ENCODE peak calls at places on chromosomes 7 and 10, in five cellular contexts. H is NCI-H1105, I is EL, O is B cell, R is fibroblast of the conjunctiva. T is an unnamed sample.

GRCh38 chr7:65438593-65438992 is 64.9 kb downstream of the ZNF92 start:
- DNase-seq in H (no peak), I (peak), O (no peak), R (peak), T (no peak)

GRCh38 chr10:30587522-30588031 is 42.0 kb downstream of the LYZL2 start:
- DNase-seq in H (no peak), I (no peak), O (peak), R (no peak), T (peak)

GRCh38 chr7:130379551-130380120 is 658 bp upstream of the CPA1 start:
- DNase-seq in H (no peak), I (no peak), O (no peak), R (no peak), T (no peak)

GRCh38 chr7:26005683-26006410 is 146.2 kb upstream of the NFE2L3 start:
- DNase-seq in H (no peak), I (no peak), O (no peak), R (no peak), T (no peak)

GRCh38 chr7:100674441-100675407 is 1.2 kb downstream of the GNB2 start:
- DNase-seq in H (no peak), I (no peak), O (peak), R (no peak), T (no peak)

GRCh38 chr10:128867819-128868218 is 599.2 kb upstream of the MGMT start:
- DNase-seq in H (no peak), I (no peak), O (no peak), R (no peak), T (no peak)

GRCh38 chr7:130490888-130491771 is 755 bp upstream of the MEST start:
- DNase-seq in H (peak), I (peak), O (peak), R (no peak), T (peak)

GRCh38 chr10:75922435-75922834 is 491.0 kb downstream of the LRMDA start:
- DNase-seq in H (no peak), I (no peak), O (no peak), R (no peak), T (no peak)

GRCh38 chr7:44279286-44279685 is 46.1 kb downstream of the CAMK2B start:
- DNase-seq in H (no peak), I (no peak), O (no peak), R (no peak), T (no peak)

GRCh38 chr7:71255537-71256178 is 123.7 kb downstream of the GALNT17 start:
- DNase-seq in H (no peak), I (no peak), O (no peak), R (no peak), T (no peak)

GRCh38 chr7:37052673-37053072 is 328.4 kb upstream of the AOAH start:
- DNase-seq in H (no peak), I (peak), O (no peak), R (peak), T (peak)

GRCh38 chr10:127853868-127854768 is 38.6 kb downstream of the CLRN3 start:
- DNase-seq in H (peak), I (peak), O (peak), R (peak), T (peak)

GRCh38 chr10:127909716-127910463 is 3.0 kb downstream of the PTPRE start:
- DNase-seq in H (no peak), I (no peak), O (no peak), R (no peak), T (no peak)

GRCh38 chr10:128420623-128421022 is 294.4 kb upstream of the MKI67 start:
- DNase-seq in H (no peak), I (no peak), O (no peak), R (no peak), T (no peak)

GRCh38 chr10:7795605-7796004 is 7.6 kb downstream of the ATP5F1C start:
- DNase-seq in H (no peak), I (no peak), O (no peak), R (no peak), T (no peak)

GRCh38 chr7:97269741-97270140 is 152.2 kb downstream of the SDHAF3 start:
- DNase-seq in H (no peak), I (no peak), O (no peak), R (no peak), T (no peak)

GRCh38 chr10:124042656-124043309 is 50.6 kb downstream of the CHST15 start:
- DNase-seq in H (no peak), I (no peak), O (no peak), R (no peak), T (no peak)

GRCh38 chr10:86969421-86970041 is 1.2 kb downstream of the ADIRF start:
- DNase-seq in H (no peak), I (peak), O (no peak), R (no peak), T (peak)

GRCh38 chr7:36034020-36034419 is 119.0 kb upstream of the EEPD1 start:
- DNase-seq in H (no peak), I (peak), O (no peak), R (no peak), T (no peak)

GRCh38 chr7:1848911-1849311 is 178.8 kb downstream of the ELFN1 start:
- DNase-seq in H (no peak), I (no peak), O (no peak), R (no peak), T (peak)

GRCh38 chr10:32650246-32650655 is 204.3 kb downstream of the CCDC7 start:
- DNase-seq in H (no peak), I (peak), O (no peak), R (no peak), T (no peak)

GRCh38 chr7:151810434-151811232 is 66.3 kb downstream of the PRKAG2 start:
- DNase-seq in H (no peak), I (no peak), O (no peak), R (no peak), T (peak)

GRCh38 chr7:25854608-25855497 is 297.1 kb upstream of the NFE2L3 start:
- DNase-seq in H (peak), I (peak), O (peak), R (peak), T (no peak)

GRCh38 chr7:64602086-64602485 is 39.2 kb upstream of the ZNF680 start:
- DNase-seq in H (no peak), I (no peak), O (no peak), R (no peak), T (no peak)

GRCh38 chr7:77467453-77467852 is 51.3 kb upstream of the GSAP start:
- DNase-seq in H (no peak), I (no peak), O (no peak), R (no peak), T (no peak)

GRCh38 chr7:39056153-39056552 is 78.4 kb downstream of the POU6F2 start:
- DNase-seq in H (no peak), I (no peak), O (no peak), R (no peak), T (no peak)

GRCh38 chr10:69896601-69897000 is 94.9 kb downstream of the COL13A1 start:
- DNase-seq in H (no peak), I (no peak), O (no peak), R (no peak), T (no peak)

GRCh38 chr7:135238112-135238744 is 4.6 kb downstream of the STRA8 start:
- DNase-seq in H (no peak), I (no peak), O (peak), R (no peak), T (no peak)

GRCh38 chr10:11425288-11425595 is 186.2 kb downstream of the USP6NL start:
- DNase-seq in H (no peak), I (no peak), O (no peak), R (no peak), T (no peak)

GRCh38 chr7:5332579-5332978 is 49.8 kb downstream of the SLC29A4 start:
- DNase-seq in H (no peak), I (no peak), O (no peak), R (no peak), T (no peak)

GRCh38 chr7:31023877-31024276 is 28.2 kb upstream of the ADCYAP1R1 start:
- DNase-seq in H (no peak), I (no peak), O (no peak), R (no peak), T (no peak)

GRCh38 chr10:29163746-29164145 is 125.1 kb upstream of the LYZL1 start:
- DNase-seq in H (no peak), I (peak), O (no peak), R (no peak), T (no peak)

GRCh38 chr10:48390933-48391845 is 84.7 kb downstream of the MAPK8 start:
- DNase-seq in H (no peak), I (peak), O (no peak), R (no peak), T (no peak)

GRCh38 chr7:126715076-126715475 is 537.7 kb downstream of the GRM8 start:
- DNase-seq in H (peak), I (no peak), O (no peak), R (no peak), T (no peak)

GRCh38 chr10:3654496-3654895 is 130.5 kb downstream of the KLF6 start:
- DNase-seq in H (no peak), I (peak), O (no peak), R (no peak), T (no peak)

GRCh38 chr7:64951250-64951848 is 39.5 kb downstream of the ZNF117 start:
- DNase-seq in H (peak), I (peak), O (peak), R (peak), T (no peak)

GRCh38 chr10:4138146-4138721 is 353.2 kb upstream of the KLF6 start:
- DNase-seq in H (no peak), I (peak), O (no peak), R (no peak), T (no peak)

GRCh38 chr7:77561354-77561753 is 24.3 kb downstream of the PTPN12 start:
- DNase-seq in H (no peak), I (no peak), O (no peak), R (no peak), T (no peak)

GRCh38 chr7:102230593-102230992 is 56.1 kb upstream of the SH2B2 start:
- DNase-seq in H (no peak), I (peak), O (no peak), R (peak), T (peak)

GRCh38 chr7:151010307-151011096 is 13.8 kb downstream of the ATG9B start:
- DNase-seq in H (no peak), I (no peak), O (peak), R (no peak), T (no peak)